ENCODE peak calls at places on chromosomes 2 and 18, in four cellular contexts. N, M, T and A are unnamed samples.

GRCh38 chr2:83943265-83943664 is 515.8 kb downstream of the SUCLG1 start:
- DNase-seq in N (no peak), M (no peak), T (no peak), A (no peak)

GRCh38 chr2:210172219-210172575 is 988 bp upstream of the KANSL1L start:
- DNase-seq in N (no peak), M (no peak), T (no peak), A (no peak)

GRCh38 chr2:26471766-26472706 is 5.9 kb downstream of the OTOF start:
- DNase-seq in N (no peak), M (no peak), T (peak), A (no peak)

GRCh38 chr2:227821043-227821942 is 7.7 kb downstream of the CCL20 start:
- DNase-seq in N (no peak), M (no peak), T (no peak), A (no peak)

GRCh38 chr2:162118166-162119031 is 33.6 kb downstream of the GCG start:
- DNase-seq in N (no peak), M (no peak), T (no peak), A (no peak)

GRCh38 chr2:133739039-133739438 is 170.8 kb upstream of the NCKAP5 start:
- DNase-seq in N (no peak), M (no peak), T (no peak), A (no peak)

GRCh38 chr2:85213893-85214512 is 80.8 kb downstream of the TCF7L1 start:
- DNase-seq in N (no peak), M (no peak), T (no peak), A (no peak)

GRCh38 chr2:85250045-85250444 is 77.7 kb downstream of the TGOLN2 start:
- DNase-seq in N (no peak), M (no peak), T (no peak), A (no peak)

GRCh38 chr2:105744909-105745853 is at the start of gene NCK2:
- DNase-seq in N (peak), M (no peak), T (peak), A (peak)

GRCh38 chr2:223697316-223697875 is 95.2 kb upstream of the SCG2 start:
- DNase-seq in N (no peak), M (no peak), T (no peak), A (no peak)

GRCh38 chr2:204664708-204665121 is 119.4 kb downstream of the PARD3B start:
- DNase-seq in N (no peak), M (no peak), T (no peak), A (no peak)

GRCh38 chr2:25714740-25715139 is 41.4 kb upstream of the DTNB start:
- DNase-seq in N (no peak), M (no peak), T (peak), A (no peak)

GRCh38 chr2:48725696-48726494 is 29.6 kb downstream of the LHCGR start:
- DNase-seq in N (no peak), M (no peak), T (peak), A (no peak)

GRCh38 chr2:168802825-168803726 is 639 bp downstream of the NOSTRIN start:
- DNase-seq in N (no peak), M (no peak), T (no peak), A (no peak)

GRCh38 chr2:207459990-207460757 is 69.6 kb upstream of the CREB1 start:
- DNase-seq in N (no peak), M (no peak), T (no peak), A (no peak)

GRCh38 chr2:216984937-216985336 is 125.1 kb upstream of the TNP1 start:
- DNase-seq in N (no peak), M (no peak), T (no peak), A (no peak)

GRCh38 chr2:240820014-240820606 is at the start of gene KIF1A:
- DNase-seq in N (no peak), M (no peak), T (no peak), A (peak)

GRCh38 chr2:228725031-228725430 is 543.5 kb upstream of the SPHKAP start:
- DNase-seq in N (no peak), M (no peak), T (no peak), A (no peak)

GRCh38 chr2:63875143-63875542 is 33.4 kb downstream of the UGP2 start:
- DNase-seq in N (no peak), M (no peak), T (no peak), A (no peak)

GRCh38 chr2:72222829-72223564 is 75.3 kb upstream of the CYP26B1 start:
- DNase-seq in N (no peak), M (no peak), T (no peak), A (no peak)

GRCh38 chr2:159101755-159102489 is 133.5 kb downstream of the TANC1 start:
- DNase-seq in N (no peak), M (no peak), T (no peak), A (no peak)

GRCh38 chr18:74266161-74266560 is 25.6 kb downstream of the CYB5A start:
- DNase-seq in N (no peak), M (no peak), T (no peak), A (no peak)

GRCh38 chr2:94986392-94986963 is 39.0 kb upstream of the MAL start:
- DNase-seq in N (no peak), M (no peak), T (peak), A (peak)

GRCh38 chr2:33522571-33522970 is 46.1 kb downstream of the RASGRP3 start:
- DNase-seq in N (no peak), M (no peak), T (no peak), A (no peak)

GRCh38 chr2:131008967-131009366 is 84.3 kb downstream of the FAM168B start:
- DNase-seq in N (no peak), M (no peak), T (no peak), A (no peak)
- TF ChIP-seq CTCF in N (no peak), M (no peak), T (no peak), A (no peak)

GRCh38 chr18:55384551-55385275 is 203.3 kb downstream of the TCF4 start:
- DNase-seq in N (no peak), M (no peak), T (peak), A (no peak)
- TF ChIP-seq CTCF in N (peak), M (no peak), T (peak), A (peak)

DNA sequence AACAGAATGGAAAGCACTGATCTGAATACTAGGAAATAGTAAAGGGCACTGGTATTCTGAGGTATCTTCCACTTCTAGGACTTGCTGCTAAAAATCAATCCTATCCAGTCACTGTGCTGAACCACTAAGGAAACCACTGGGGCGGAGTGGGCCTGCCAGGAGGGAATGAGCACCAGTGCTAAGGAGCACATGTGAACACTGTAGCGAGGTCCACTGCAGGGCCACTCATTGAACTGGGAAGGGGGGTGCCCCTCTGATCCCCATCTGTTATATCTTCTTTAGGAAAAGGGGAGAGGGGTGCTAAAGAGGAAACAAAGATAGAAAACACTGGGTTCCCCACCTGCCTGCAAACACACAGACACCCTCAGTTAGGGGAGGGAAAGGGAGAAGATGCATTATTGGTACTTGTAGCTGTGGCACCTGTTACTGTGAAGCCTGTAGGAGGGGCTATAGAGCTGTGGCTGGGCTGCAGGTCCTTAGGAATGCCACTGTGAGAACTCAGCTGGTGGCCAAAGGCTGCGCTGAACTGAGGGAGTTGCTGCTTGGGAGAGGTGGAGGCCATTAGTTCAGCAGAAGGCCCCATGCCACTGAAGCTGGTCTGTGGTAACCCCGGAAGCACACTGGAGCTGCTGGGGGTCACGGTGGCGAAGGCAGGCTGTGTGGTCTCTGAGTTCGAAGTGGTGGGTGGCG is 81.8 kb downstream of the INO80D start:
- DNase-seq in N (no peak), M (no peak), T (peak), A (no peak)
- TF ChIP-seq CTCF in N (no peak), M (no peak), T (peak), A (peak)

GRCh38 chr18:75390854-75391253 is 36.6 kb downstream of the SMIM21 start:
- DNase-seq in N (no peak), M (no peak), T (no peak), A (no peak)
- TF ChIP-seq CTCF in N (no peak), M (no peak), T (no peak), A (no peak)

GRCh38 chr18:61718944-61719343 is 173.9 kb downstream of the RNF152 start:
- DNase-seq in N (no peak), M (no peak), T (no peak), A (no peak)

GRCh38 chr18:61710082-61710620 is 182.7 kb downstream of the RNF152 start:
- DNase-seq in N (no peak), M (no peak), T (no peak), A (no peak)

GRCh38 chr18:61714421-61714820 is 178.4 kb downstream of the RNF152 start:
- DNase-seq in N (no peak), M (no peak), T (no peak), A (no peak)

DNA sequence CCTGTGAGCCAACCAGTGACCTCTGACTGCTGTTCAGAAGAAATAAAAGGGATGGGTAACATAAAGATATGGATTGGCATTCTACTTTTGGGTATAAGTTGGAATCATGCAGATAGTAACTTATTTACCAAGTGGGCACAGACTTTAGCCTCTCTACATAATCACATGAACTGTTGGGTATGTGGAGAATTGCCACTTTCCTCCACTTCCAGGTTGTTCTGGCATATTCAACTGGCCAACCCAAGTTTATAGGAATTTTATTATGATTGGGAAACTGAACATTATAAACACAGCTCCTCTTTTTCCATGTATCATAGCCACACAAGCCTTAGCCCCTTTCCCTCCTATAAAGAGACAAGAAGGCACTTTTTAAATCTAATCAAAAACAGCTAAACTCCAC is 179.3 kb downstream of the RNF152 start:
- DNase-seq in N (no peak), M (no peak), T (no peak), A (no peak)
- TF ChIP-seq CTCF in N (no peak), M (no peak), T (no peak), A (no peak)

DNA sequence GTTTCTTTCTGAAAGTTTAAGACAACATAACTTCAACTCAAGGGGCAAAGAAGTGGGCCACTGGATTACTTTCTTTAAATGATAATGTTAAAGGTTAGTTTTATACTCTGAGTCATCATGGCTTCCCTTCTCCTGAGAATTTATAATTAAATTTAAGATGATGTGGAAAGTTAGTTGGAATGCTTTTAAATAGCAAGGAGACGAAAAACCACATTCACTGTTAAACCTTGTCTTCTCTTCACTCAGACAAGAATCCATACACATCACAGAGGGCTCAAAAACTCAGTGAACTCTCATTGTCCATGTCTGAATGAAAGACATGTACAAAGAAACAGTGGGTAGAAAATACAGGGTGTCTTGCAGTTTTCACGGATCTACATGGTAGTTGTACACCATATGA is 65.6 kb downstream of the COL5A2 start:
- DNase-seq in N (no peak), M (no peak), T (no peak), A (no peak)
- TF ChIP-seq CTCF in N (no peak), M (no peak), T (no peak), A (no peak)

DNA sequence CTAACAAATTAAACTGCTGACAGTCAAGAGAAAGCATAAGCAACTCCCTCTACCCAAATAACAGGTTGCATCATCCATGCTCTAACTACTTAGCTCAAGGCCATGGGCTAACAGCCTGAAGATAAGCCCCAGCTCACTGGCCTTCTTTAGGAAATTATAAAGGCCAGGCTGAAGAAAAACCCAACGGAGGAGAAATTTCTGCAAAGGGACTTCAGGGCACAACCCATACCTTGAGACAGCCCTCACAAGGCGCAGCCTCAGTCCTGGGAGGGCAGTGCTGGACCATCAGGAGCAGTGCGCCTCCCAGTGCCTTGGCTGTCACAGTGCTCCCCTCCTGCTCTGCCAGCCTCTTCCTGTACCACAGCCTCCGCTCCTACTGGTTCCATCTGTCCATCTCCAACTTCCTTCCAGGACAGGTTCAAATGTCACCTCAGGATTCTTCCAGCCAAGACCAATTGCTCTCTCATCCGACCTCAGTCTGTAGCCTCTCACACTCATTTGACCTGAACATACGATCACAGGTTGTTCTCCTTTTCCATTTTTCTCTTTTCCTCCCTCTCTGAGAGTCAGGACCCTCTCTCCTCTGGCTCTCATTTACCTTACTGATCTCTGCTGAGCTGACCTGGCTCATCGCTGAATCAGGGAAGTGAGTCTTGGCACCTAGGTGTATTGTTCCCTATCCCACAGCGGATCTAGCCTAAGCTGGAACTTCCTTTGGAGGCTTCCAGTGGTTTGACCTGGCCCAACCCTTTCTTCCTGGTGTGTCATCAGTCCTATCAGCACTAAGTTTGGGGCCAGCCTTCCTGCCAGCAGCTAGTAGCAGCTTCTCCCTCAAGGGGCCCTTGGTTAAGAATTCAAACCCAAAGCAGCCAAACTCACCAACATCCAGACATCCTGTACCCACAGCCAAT is 1.9 kb downstream of the MCFD2 start:
- DNase-seq in N (no peak), M (no peak), T (peak), A (no peak)
- TF ChIP-seq CTCF in N (no peak), M (no peak), T (peak), A (no peak)